ENCODE peak calls at places on chromosomes 4 and X, in six cellular contexts. F, B, T, Z, L and D are unnamed samples.

GRCh38 chr4:6942238-6942800 is 32.7 kb downstream of the TBC1D14 start:
- DNase-seq in F (no peak), B (no peak), T (peak), Z (peak), L (peak), D (no peak)

GRCh38 chrX:118524344-118524743 is 28.7 kb downstream of the DOCK11 start:
- DNase-seq in F (no peak), B (no peak), T (no peak), Z (no peak), L (no peak), D (no peak)

GRCh38 chrX:138756234-138756633 is 44.7 kb upstream of the FGF13 start:
- DNase-seq in F (peak), B (no peak), T (no peak), Z (peak), L (no peak), D (peak)

GRCh38 chr4:82733636-82734035 is 65.0 kb downstream of the SCD5 start:
- DNase-seq in F (no peak), B (no peak), T (no peak), Z (peak), L (peak), D (no peak)

GRCh38 chrX:19811807-19812604 is 75.4 kb downstream of the SH3KBP1 start:
- DNase-seq in F (no peak), B (no peak), T (peak), Z (peak), L (no peak), D (no peak)

GRCh38 chrX:17553451-17553850 is 178.5 kb downstream of the NHS start:
- DNase-seq in F (no peak), B (no peak), T (no peak), Z (peak), L (peak), D (no peak)

GRCh38 chr4:112514079-112514448 is 1.9 kb downstream of the NEUROG2 start:
- DNase-seq in F (no peak), B (no peak), T (no peak), Z (no peak), L (no peak), D (no peak)

GRCh38 chr4:152294331-152294730 is 241.6 kb downstream of the FBXW7 start:
- DNase-seq in F (no peak), B (no peak), T (no peak), Z (no peak), L (no peak), D (no peak)

GRCh38 chr4:57037982-57038604 is 59.4 kb downstream of the POLR2B start:
- DNase-seq in F (peak), B (no peak), T (no peak), Z (peak), L (no peak), D (peak)

GRCh38 chr4:3485011-3485881 is 22.1 kb downstream of the DOK7 start:
- DNase-seq in F (no peak), B (no peak), T (no peak), Z (no peak), L (no peak), D (no peak)

GRCh38 chrX:45240334-45240733 is 39.7 kb upstream of the DIPK2B start:
- DNase-seq in F (no peak), B (no peak), T (no peak), Z (no peak), L (no peak), D (no peak)

GRCh38 chrX:29992083-29992482 is 223.3 kb upstream of the MAGEB2 start:
- DNase-seq in F (no peak), B (no peak), T (no peak), Z (no peak), L (no peak), D (no peak)

GRCh38 chrX:132292753-132293152 is 73.5 kb upstream of the RAP2C start:
- DNase-seq in F (no peak), B (no peak), T (peak), Z (peak), L (no peak), D (no peak)

GRCh38 chr4:147773261-147774184 is 41.6 kb downstream of the ARHGAP10 start:
- DNase-seq in F (no peak), B (no peak), T (no peak), Z (peak), L (no peak), D (no peak)

DNA sequence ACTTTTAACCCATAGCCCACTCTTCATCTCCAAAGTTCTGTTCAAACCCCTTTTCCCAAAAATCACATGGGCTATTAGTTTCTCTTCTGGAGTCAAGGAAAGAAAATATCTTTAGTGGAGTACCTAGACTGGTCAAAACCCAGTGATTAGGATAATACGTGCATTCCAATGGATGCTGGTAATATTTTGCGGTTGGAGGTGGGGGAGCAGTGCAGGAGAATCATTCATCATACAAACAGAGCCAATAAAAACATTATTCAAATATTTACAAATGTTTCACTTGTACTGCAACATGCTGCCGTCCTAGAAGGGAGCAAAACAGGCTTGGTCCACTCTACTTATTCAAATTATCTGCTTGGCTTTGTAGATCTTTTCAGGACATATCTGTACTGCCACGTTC is 57.2 kb upstream of the RAB9B start:
- DNase-seq in F (no peak), B (no peak), T (no peak), Z (no peak), L (no peak), D (no peak)
- TF ChIP-seq CTCF in F (no peak), B (no peak), T (no peak), Z (no peak), L (no peak), D (no peak)

DNA sequence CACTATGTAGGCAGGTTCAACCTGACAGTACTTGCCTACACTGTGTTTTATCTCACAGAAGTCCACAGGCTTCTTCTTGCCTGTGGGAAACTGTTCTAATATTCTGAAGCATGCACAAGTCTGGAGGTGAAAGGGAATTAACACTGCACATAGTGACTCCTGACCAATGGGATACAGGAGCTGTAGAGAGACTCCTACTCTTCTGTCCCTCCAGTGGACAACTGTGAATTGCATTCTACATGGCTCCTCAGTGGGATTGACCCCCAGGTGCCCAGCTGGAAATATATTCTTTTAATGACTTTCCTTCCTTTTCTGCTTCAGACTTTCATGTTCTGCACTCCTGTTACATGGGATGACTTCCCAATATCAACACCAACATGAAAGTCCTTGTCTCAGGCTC is 8.2 kb upstream of the YIPF6 start:
- DNase-seq in F (no peak), B (no peak), T (no peak), Z (peak), L (peak), D (no peak)
- TF ChIP-seq CTCF in F (no peak), B (peak), T (peak), Z (peak), L (peak), D (peak)

GRCh38 chr4:38983756-38984647 is 48.2 kb downstream of the TMEM156 start:
- DNase-seq in F (no peak), B (no peak), T (no peak), Z (peak), L (no peak), D (no peak)
- TF ChIP-seq CTCF in F (no peak), B (no peak), T (no peak), Z (no peak), L (no peak), D (no peak)

DNA sequence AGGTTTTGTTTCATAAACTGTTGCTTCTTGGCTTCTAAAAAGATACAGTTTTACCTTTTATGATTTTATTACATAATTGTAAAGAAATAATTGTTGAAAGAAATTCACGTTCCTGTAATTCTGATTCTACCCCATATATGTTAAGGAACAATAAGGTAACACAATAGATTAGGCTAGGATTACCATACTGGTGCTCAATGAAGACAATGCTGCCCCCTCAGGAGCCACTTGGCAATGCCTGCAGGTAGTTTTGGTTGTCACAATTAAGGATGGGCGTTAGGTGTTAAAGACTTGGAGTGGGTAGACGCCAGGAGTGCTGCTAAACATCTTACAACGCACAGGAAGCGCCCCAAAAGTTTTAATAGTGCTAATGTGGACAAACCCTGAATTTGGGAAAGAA is 133.2 kb downstream of the NLGN4X start:
- DNase-seq in F (no peak), B (no peak), T (no peak), Z (no peak), L (no peak), D (no peak)
- TF ChIP-seq CTCF in F (no peak), B (no peak), T (no peak), Z (no peak), L (no peak), D (peak)

GRCh38 chr4:1751155-1751918 is 30.0 kb downstream of the TACC3 start:
- DNase-seq in F (no peak), B (no peak), T (no peak), Z (no peak), L (no peak), D (no peak)
- TF ChIP-seq CTCF in F (no peak), B (no peak), T (no peak), Z (no peak), L (no peak), D (no peak)

DNA sequence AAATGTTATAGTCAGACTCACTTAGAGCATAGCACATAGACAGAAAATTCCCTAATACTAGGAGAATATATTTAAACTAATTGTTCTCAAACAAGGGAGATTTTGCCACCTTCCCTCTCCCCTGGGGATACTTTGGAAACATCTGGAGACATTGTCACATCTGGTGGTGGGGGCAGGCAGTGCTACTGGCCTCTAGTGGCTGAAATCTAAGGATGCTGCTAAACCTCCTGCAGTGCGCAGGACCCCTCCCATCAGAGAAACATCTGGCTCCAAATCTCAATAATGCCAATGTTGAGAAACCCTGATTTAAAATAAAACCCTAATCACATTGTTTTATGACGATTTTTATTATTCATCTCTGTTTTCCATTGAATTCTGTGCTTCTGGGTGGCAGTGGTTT is 244.9 kb downstream of the FRMPD4 start:
- DNase-seq in F (no peak), B (no peak), T (no peak), Z (no peak), L (no peak), D (no peak)
- TF ChIP-seq CTCF in F (no peak), B (no peak), T (peak), Z (peak), L (peak), D (peak)